ENCODE peak calls at places on chromosomes 3 and 15, in eight cellular contexts. C, M, L, H, A, Q, V and B are unnamed samples.

GRCh38 chr3:51955893-51956770 is 951 bp downstream of the GPR62 start:
- DNase-seq in C (no peak), M (peak), L (peak), H (peak), A (peak), Q (no peak), V (no peak), B (peak)

GRCh38 chr15:25727867-25728600 is 135.1 kb downstream of the ATP10A start:
- DNase-seq in C (no peak), M (no peak), L (no peak), H (peak), A (no peak), Q (no peak), V (no peak), B (no peak)

GRCh38 chr15:77974098-77974414 is 103.5 kb downstream of the TBC1D2B start:
- DNase-seq in C (no peak), M (peak), L (no peak), H (no peak), A (no peak), Q (peak), V (peak), B (no peak)

GRCh38 chr15:31302778-31303433 is 23.7 kb upstream of the KLF13 start:
- DNase-seq in C (no peak), M (no peak), L (no peak), H (no peak), A (no peak), Q (no peak), V (no peak), B (no peak)

GRCh38 chr3:181721369-181721768 is 9.6 kb downstream of the SOX2 start:
- DNase-seq in C (no peak), M (no peak), L (no peak), H (no peak), A (no peak), Q (no peak), V (no peak), B (no peak)

GRCh38 chr3:88059380-88060160 is 515 bp downstream of the ZNF654 start:
- DNase-seq in C (peak), M (peak), L (no peak), H (peak), A (peak), Q (peak), V (no peak), B (peak)

GRCh38 chr3:19934098-19934566 is at the start of gene EFHB:
- DNase-seq in C (no peak), M (peak), L (peak), H (no peak), A (peak), Q (no peak), V (no peak), B (peak)

GRCh38 chr3:8223766-8224165 is 277.9 kb upstream of the LMCD1 start:
- DNase-seq in C (no peak), M (no peak), L (no peak), H (no peak), A (no peak), Q (no peak), V (no peak), B (no peak)

GRCh38 chr3:22835041-22835440 is 368.1 kb upstream of the UBE2E2 start:
- DNase-seq in C (no peak), M (no peak), L (no peak), H (no peak), A (no peak), Q (no peak), V (no peak), B (peak)

GRCh38 chr3:84959470-84960380 is 936 bp downstream of the CADM2 start:
- DNase-seq in C (no peak), M (no peak), L (no peak), H (no peak), A (no peak), Q (no peak), V (no peak), B (no peak)

GRCh38 chr3:25725810-25726209 is 57.4 kb downstream of the NGLY1 start:
- DNase-seq in C (no peak), M (no peak), L (no peak), H (no peak), A (no peak), Q (no peak), V (no peak), B (no peak)

GRCh38 chr3:76570436-76571057 is 469.4 kb upstream of the ROBO2 start:
- DNase-seq in C (peak), M (no peak), L (no peak), H (no peak), A (peak), Q (no peak), V (no peak), B (no peak)

GRCh38 chr15:80504931-80505330 is 100.7 kb downstream of the ARNT2 start:
- DNase-seq in C (no peak), M (no peak), L (no peak), H (no peak), A (no peak), Q (no peak), V (no peak), B (no peak)

GRCh38 chr3:155772801-155773200 is 27.9 kb upstream of the PLCH1 start:
- DNase-seq in C (no peak), M (no peak), L (no peak), H (no peak), A (no peak), Q (no peak), V (no peak), B (no peak)

GRCh38 chr15:24772709-24773373 is 97.3 kb downstream of the NPAP1 start:
- DNase-seq in C (no peak), M (peak), L (peak), H (peak), A (peak), Q (no peak), V (peak), B (peak)

GRCh38 chr3:138899592-138899991 is 47.3 kb downstream of the FOXL2 start:
- DNase-seq in C (no peak), M (no peak), L (no peak), H (no peak), A (no peak), Q (no peak), V (no peak), B (peak)

GRCh38 chr15:65791335-65792129 is 561 bp downstream of the DENND4A start:
- DNase-seq in C (no peak), M (peak), L (peak), H (peak), A (peak), Q (peak), V (peak), B (peak)

GRCh38 chr3:134334231-134334900 is 39.9 kb downstream of the AMOTL2 start:
- DNase-seq in C (no peak), M (peak), L (peak), H (no peak), A (no peak), Q (no peak), V (no peak), B (peak)

GRCh38 chr3:179149239-179149887 is 1.2 kb downstream of the PIK3CA start:
- DNase-seq in C (peak), M (peak), L (no peak), H (peak), A (peak), Q (peak), V (peak), B (peak)

GRCh38 chr3:43369404-43370345 is 83.3 kb downstream of the SNRK start:
- DNase-seq in C (peak), M (no peak), L (no peak), H (no peak), A (no peak), Q (no peak), V (no peak), B (no peak)

GRCh38 chr3:179565496-179565895 is 2.8 kb downstream of the ACTL6A start:
- DNase-seq in C (no peak), M (no peak), L (no peak), H (no peak), A (no peak), Q (no peak), V (no peak), B (no peak)

GRCh38 chr15:36414670-36415069 is 164.8 kb upstream of the CDIN1 start:
- DNase-seq in C (no peak), M (peak), L (no peak), H (no peak), A (no peak), Q (no peak), V (no peak), B (no peak)

GRCh38 chr15:74208901-74209559 is 6.4 kb upstream of the STRA6 start:
- DNase-seq in C (no peak), M (peak), L (no peak), H (no peak), A (no peak), Q (no peak), V (no peak), B (no peak)

GRCh38 chr3:192033246-192033645 is 572.3 kb downstream of the PYDC2 start:
- DNase-seq in C (no peak), M (peak), L (no peak), H (no peak), A (no peak), Q (no peak), V (no peak), B (no peak)

GRCh38 chr3:187242435-187242834 is 45.1 kb downstream of the RTP1 start:
- DNase-seq in C (no peak), M (no peak), L (no peak), H (no peak), A (no peak), Q (no peak), V (no peak), B (no peak)

GRCh38 chr3:46368569-46368968 is 2.2 kb upstream of the CCR5 start:
- DNase-seq in C (peak), M (peak), L (peak), H (peak), A (peak), Q (no peak), V (no peak), B (peak)

GRCh38 chr15:44726568-44727461 is 9.5 kb upstream of the TRIM69 start:
- DNase-seq in C (peak), M (peak), L (no peak), H (peak), A (peak), Q (no peak), V (no peak), B (peak)

GRCh38 chr15:68652141-68652540 is 73.3 kb downstream of the CORO2B start:
- DNase-seq in C (no peak), M (peak), L (no peak), H (no peak), A (no peak), Q (no peak), V (peak), B (no peak)

GRCh38 chr3:87311309-87311708 is 34.9 kb upstream of the POU1F1 start:
- DNase-seq in C (no peak), M (peak), L (no peak), H (no peak), A (no peak), Q (no peak), V (no peak), B (no peak)

GRCh38 chr3:187807086-187807862 is 62.0 kb upstream of the BCL6 start:
- DNase-seq in C (no peak), M (peak), L (no peak), H (no peak), A (peak), Q (no peak), V (no peak), B (no peak)

GRCh38 chr3:133040696-133041523 is 2.7 kb downstream of the TMEM108 start:
- DNase-seq in C (peak), M (peak), L (peak), H (no peak), A (peak), Q (peak), V (peak), B (peak)

GRCh38 chr3:129942296-129942695 is 32.2 kb upstream of the TRH start:
- DNase-seq in C (peak), M (peak), L (peak), H (peak), A (peak), Q (peak), V (peak), B (peak)

GRCh38 chr3:20353286-20353685 is 167.3 kb upstream of the SGO1 start:
- DNase-seq in C (no peak), M (no peak), L (no peak), H (no peak), A (no peak), Q (no peak), V (no peak), B (no peak)

GRCh38 chr3:138009476-138010272 is at the start of gene CLDN18:
- DNase-seq in C (no peak), M (no peak), L (no peak), H (no peak), A (no peak), Q (peak), V (no peak), B (peak)

GRCh38 chr15:94263341-94264273 is 32.2 kb downstream of the MCTP2 start:
- DNase-seq in C (no peak), M (peak), L (no peak), H (no peak), A (no peak), Q (no peak), V (no peak), B (no peak)

GRCh38 chr3:111325160-111325707 is 216.8 kb upstream of the CD96 start:
- DNase-seq in C (no peak), M (peak), L (no peak), H (no peak), A (no peak), Q (no peak), V (no peak), B (no peak)

GRCh38 chr15:72784233-72784876 is 797 bp upstream of the ADPGK start:
- DNase-seq in C (peak), M (peak), L (no peak), H (no peak), A (peak), Q (peak), V (peak), B (peak)

GRCh38 chr15:65558336-65558735 is 28.1 kb downstream of the HACD3 start:
- DNase-seq in C (no peak), M (peak), L (no peak), H (no peak), A (no peak), Q (no peak), V (no peak), B (no peak)

GRCh38 chr3:31189971-31190370 is 295.5 kb upstream of the GADL1 start:
- DNase-seq in C (no peak), M (no peak), L (no peak), H (no peak), A (no peak), Q (no peak), V (no peak), B (no peak)